ENCODE peak calls at places on chromosomes 5 and 9, in nine cellular contexts. H, Y, U, Q, B, M, E, A and N are unnamed samples.

GRCh38 chr5:122447072-122447471 is 135.0 kb downstream of the SNCAIP start:
- DNase-seq in E (no peak), Y (no peak), U (no peak), A (no peak), Q (no peak), B (no peak), M (no peak), H (no peak), N (no peak)

GRCh38 chr5:143440448-143441102 is 37.1 kb upstream of the NR3C1 start:
- DNase-seq in U (no peak), Y (no peak), B (no peak), Q (no peak), E (peak; percentile 10), H (no peak), M (no peak), A (no peak), N (no peak)

GRCh38 chr5:93151121-93151520 is 429.9 kb downstream of the NR2F1-AS1 start:
- DNase-seq in Y (no peak), E (no peak), B (no peak), A (no peak), U (no peak), Q (no peak), H (no peak), M (no peak), N (no peak)

GRCh38 chr5:148455055-148455675 is 71.4 kb downstream of the FBXO38 start:
- DNase-seq in Y (no peak), Q (no peak), H (no peak), A (no peak), B (no peak), M (no peak), U (no peak), E (no peak), N (no peak)

GRCh38 chr9:120412425-120412951 is 167.5 kb downstream of the CDK5RAP2 start:
- DNase-seq in H (no peak), A (no peak), E (no peak), B (no peak), Y (no peak), M (no peak), U (no peak), Q (no peak), N (no peak)

GRCh38 chr9:109010676-109011655 is 2.3 kb downstream of the CTNNAL1 start:
- DNase-seq in U (peak; percentile 52), Q (no peak), B (no peak), H (peak; percentile 50), A (no peak), E (no peak), Y (no peak), M (peak; percentile 15), N (no peak)

GRCh38 chr5:41508696-41509398 is 1.6 kb downstream of the PLCXD3 start:
- DNase-seq in B (no peak), Q (no peak), M (no peak), U (no peak), Y (no peak), H (no peak), A (no peak), E (no peak), N (no peak)

GRCh38 chr9:131590907-131591844 is 45.9 kb downstream of the PRRT1B start:
- DNase-seq in A (peak; percentile 93), H (peak; percentile 77), E (peak; percentile 85), U (peak; percentile 89), B (no peak), Q (peak; percentile 83), Y (peak; percentile 82), M (peak; percentile 72), N (peak; percentile 31)

GRCh38 chr5:68343421-68343826 is 127.9 kb downstream of the PIK3R1 start:
- DNase-seq in B (no peak), M (no peak), A (peak; percentile 71), Y (no peak), Q (peak; percentile 89), U (no peak), E (peak; percentile 37), H (peak; percentile 36), N (peak; percentile 33)

GRCh38 chr9:128362774-128363173 is 8.4 kb upstream of the URM1 start:
- DNase-seq in U (no peak), A (no peak), Y (no peak), M (no peak), Q (no peak), H (no peak), E (no peak), B (no peak), N (no peak)

GRCh38 chr9:128358861-128359260 is 12.3 kb upstream of the URM1 start:
- DNase-seq in H (no peak), A (no peak), M (no peak), Y (no peak), B (no peak), U (no peak), Q (no peak), E (no peak), N (no peak)

GRCh38 chr9:128360826-128361225 is 10.3 kb upstream of the URM1 start:
- DNase-seq in E (no peak), M (no peak), Q (no peak), A (no peak), H (no peak), U (no peak), B (no peak), Y (no peak), N (no peak)

GRCh38 chr9:128361296-128361980 is 9.7 kb upstream of the URM1 start:
- DNase-seq in B (no peak), H (no peak), M (no peak), U (no peak), A (no peak), Y (no peak), E (no peak), Q (no peak), N (no peak)

DNA sequence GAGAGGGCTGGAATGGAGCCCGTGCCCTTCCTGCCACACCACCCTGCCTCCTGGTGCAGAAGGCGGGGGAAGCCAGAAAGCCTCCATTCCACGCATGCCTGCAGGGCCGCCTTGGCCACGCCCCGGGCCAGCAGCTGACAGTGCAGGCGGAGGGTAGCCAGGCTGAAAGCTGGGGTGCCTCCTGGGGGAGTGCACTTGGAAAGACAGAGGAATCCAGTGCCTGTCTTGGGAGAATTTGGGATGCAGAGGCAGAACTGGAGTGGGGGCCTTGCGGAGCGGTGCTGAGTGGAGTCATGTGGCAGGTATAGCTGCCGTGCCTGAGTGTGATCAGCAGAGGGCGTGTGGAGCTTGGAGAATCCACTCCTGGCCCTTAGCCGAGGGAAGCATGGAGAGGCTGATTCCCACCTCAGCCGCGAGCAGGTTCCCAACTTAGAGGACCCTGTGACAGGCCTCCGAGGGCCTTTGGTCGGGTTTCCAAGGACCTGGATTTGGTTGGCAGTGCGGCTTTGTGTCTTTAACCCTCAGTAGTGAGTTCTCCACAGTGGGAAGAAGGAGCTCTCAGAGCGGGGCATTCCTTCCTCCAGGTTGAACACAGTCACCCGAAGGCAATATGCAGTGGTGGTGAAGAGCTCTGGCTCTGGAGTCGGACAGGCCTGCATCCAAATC is 9.1 kb upstream of the URM1 start:
- DNase-seq in M (peak; percentile 77), A (peak; percentile 92), B (no peak), H (peak; percentile 91), Q (peak; percentile 80), U (peak; percentile 88), Y (peak; percentile 86), E (peak; percentile 91), N (peak; percentile 95)
- TF ChIP-seq POLR2A in M (no peak), A (no peak), B (no peak), H (no peak), Q (no peak), U (no peak), Y (peak; percentile 15), E (no peak), N (peak; percentile 52)

DNA sequence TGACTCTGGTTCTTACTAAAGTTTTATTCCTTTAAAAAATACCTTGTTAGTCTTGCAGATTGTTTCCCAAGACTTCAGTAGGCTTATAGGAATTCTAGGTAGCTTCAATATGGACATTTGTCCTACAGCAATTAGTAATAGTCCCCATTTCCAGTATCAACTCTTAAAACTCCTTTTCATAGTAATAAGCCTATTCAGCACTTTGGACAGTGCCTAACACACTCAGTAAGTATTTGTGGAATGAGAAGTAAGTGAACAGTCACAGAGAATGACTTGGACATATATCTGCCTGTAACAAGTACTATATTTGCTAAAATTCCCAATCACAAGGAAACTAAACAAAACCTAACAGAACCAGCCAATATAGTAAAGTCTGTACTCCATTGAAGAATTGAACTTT is 1291.8 kb upstream of the DMAC1 start:
- DNase-seq in M (no peak), B (no peak), E (no peak), H (no peak), U (no peak), A (no peak), Q (no peak), Y (no peak), N (no peak)
- TF ChIP-seq POLR2A in M (no peak), B (no peak), E (no peak), H (no peak), U (no peak), A (no peak), Q (no peak), Y (no peak), N (no peak)

DNA sequence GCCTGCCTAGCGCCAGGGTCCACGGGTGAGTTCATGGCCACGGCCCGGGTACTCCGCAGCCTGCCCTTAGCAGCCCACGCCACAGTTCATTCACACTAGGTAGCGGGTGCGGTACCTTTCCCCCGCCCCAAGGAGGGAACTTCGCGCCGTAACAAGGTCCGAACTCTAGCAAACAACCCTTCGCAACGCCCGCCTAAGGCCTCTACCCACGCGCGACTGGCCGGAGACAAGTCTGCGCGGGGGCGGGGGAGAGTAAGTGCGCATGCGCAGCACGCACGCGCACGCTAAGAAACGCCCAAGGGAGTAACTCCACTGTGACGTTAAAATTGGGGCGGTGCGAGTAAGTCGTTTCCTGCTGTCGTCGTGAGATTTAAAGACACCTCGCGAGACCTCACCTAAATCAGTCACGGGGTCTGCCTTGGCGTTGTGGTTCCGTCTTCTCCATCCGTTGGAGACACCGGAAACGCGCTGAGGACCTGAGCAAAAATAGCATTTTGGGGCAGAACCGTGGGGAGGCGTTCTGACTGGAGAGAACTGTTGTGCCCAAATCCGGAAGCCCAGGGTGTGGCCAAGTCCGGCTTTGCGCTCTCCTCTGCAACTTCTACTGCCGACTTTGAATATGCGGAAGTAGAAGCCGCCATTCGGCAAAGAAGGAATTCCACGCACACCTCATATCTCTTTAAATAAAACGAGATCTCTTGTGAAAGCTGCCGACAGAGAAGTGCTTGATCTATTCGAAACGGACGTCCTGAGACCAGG is at the start of gene RAPGEF6:
- DNase-seq in A (peak; percentile 99), U (peak; percentile 99), B (peak; percentile 99), M (peak; percentile 53), H (peak; percentile 88), Q (peak; percentile 99), Y (peak; percentile 97), E (peak; percentile 99), N (peak; percentile 61)
- TF ChIP-seq POLR2A in A (peak; percentile 84), U (peak; percentile 88), B (peak; percentile 72), M (peak; percentile 75), H (peak; percentile 81), Q (peak; percentile 93), Y (peak; percentile 61), E (peak; percentile 93), N (peak; percentile 85)

GRCh38 chr5:90615355-90615754 is 56.8 kb downstream of the ADGRV1 start:
- DNase-seq in A (no peak), U (no peak), E (no peak), Q (no peak), H (no peak), B (no peak), M (no peak), Y (no peak), N (no peak)

GRCh38 chr5:90613450-90613849 is 54.9 kb downstream of the ADGRV1 start:
- DNase-seq in U (no peak), B (no peak), H (no peak), M (no peak), Q (no peak), Y (no peak), E (no peak), A (no peak), N (no peak)

GRCh38 chr5:90612930-90613329 is 54.3 kb downstream of the ADGRV1 start:
- DNase-seq in A (no peak), Q (no peak), B (no peak), E (no peak), M (no peak), H (no peak), Y (no peak), U (no peak), N (no peak)

GRCh38 chr5:90613918-90614504 is 55.4 kb downstream of the ADGRV1 start:
- DNase-seq in E (no peak), A (no peak), Y (no peak), Q (no peak), U (no peak), B (no peak), H (no peak), M (no peak), N (no peak)
- TF ChIP-seq POLR2A in E (no peak), A (no peak), Y (no peak), Q (no peak), U (no peak), B (no peak), H (no peak), M (no peak), N (no peak)